ENCODE peak calls at places on chromosomes 4 and X, in five cellular contexts. S, D, R, G and Y are unnamed samples. For H3K4me1, the result is how much of the 10 kb centered on the place peaks cover.

GRCh38 chr4:36042122-36042970 is 202.0 kb downstream of the ARAP2 start:
- DNase-seq in D (no peak), R (no peak), S (no peak), G (no peak), Y (no peak)

GRCh38 chrX:142854970-142855369 is 170.8 kb upstream of the SPANXN4 start:
- DNase-seq in S (no peak), G (no peak), D (no peak), R (no peak), Y (no peak)

GRCh38 chr4:188658958-188659522 is 519.8 kb downstream of the TRIML1 start:
- DNase-seq in S (no peak), G (no peak), D (no peak), R (no peak), Y (no peak)

GRCh38 chr4:148118628-148119027 is 323.6 kb downstream of the NR3C2 start:
- DNase-seq in S (no peak), R (no peak), G (no peak), D (no peak), Y (no peak)

GRCh38 chrX:70117738-70118137 is 15.5 kb upstream of the IGBP1 start:
- DNase-seq in S (no peak), G (no peak), R (no peak), D (no peak), Y (no peak)

GRCh38 chrX:9866633-9867032 is 80.4 kb downstream of the SHROOM2 start:
- DNase-seq in G (peak), R (no peak), S (peak), D (no peak), Y (no peak)

GRCh38 chr4:89298788-89299152 is 8.8 kb downstream of the GPRIN3 start:
- DNase-seq in D (no peak), G (no peak), R (no peak), S (no peak), Y (no peak)

GRCh38 chr4:185839204-185839712 is 27.3 kb upstream of the SORBS2 start:
- DNase-seq in R (no peak), G (peak), S (peak), D (no peak), Y (peak)

GRCh38 chr4:157280673-157281072 is 60.1 kb downstream of the GRIA2 start:
- DNase-seq in R (no peak), G (no peak), S (no peak), D (no peak), Y (no peak)

GRCh38 chr4:54784188-54784671 is 126.5 kb downstream of the KIT start:
- DNase-seq in R (peak), G (peak), D (peak), S (peak), Y (peak)

GRCh38 chrX:131739823-131740222 is 195.9 kb downstream of the OR13H1 start:
- DNase-seq in S (no peak), D (no peak), R (no peak), G (no peak), Y (no peak)

GRCh38 chr4:187996502-187997177 is 1.1 kb downstream of the ZFP42 start:
- DNase-seq in D (no peak), R (no peak), G (no peak), S (no peak), Y (no peak)

GRCh38 chr4:107034091-107034698 is 1.9 kb downstream of the DKK2 start:
- DNase-seq in D (no peak), R (no peak), S (no peak), G (peak), Y (no peak)

GRCh38 chr4:1663549-1663948 is 20.6 kb downstream of the FAM53A start:
- DNase-seq in D (no peak), R (no peak), G (no peak), S (no peak), Y (no peak)

GRCh38 chrX:19698125-19698524 is 182.8 kb upstream of the MAP3K15 start:
- DNase-seq in D (peak), G (no peak), R (no peak), S (no peak), Y (no peak)

GRCh38 chr4:83107636-83108035 is 6.9 kb downstream of the PLAC8 start:
- DNase-seq in R (no peak), G (no peak), D (no peak), S (no peak), Y (no peak)

GRCh38 chrX:139933904-139934303 is 1.1 kb upstream of the ATP11C start:
- DNase-seq in S (no peak), R (peak), G (no peak), D (no peak), Y (no peak)

GRCh38 chrX:55484948-55485347 is 4.7 kb downstream of the USP51 start:
- DNase-seq in S (no peak), G (no peak), D (no peak), R (no peak), Y (no peak)

GRCh38 chr4:176034498-176034897 is 31.1 kb upstream of the WDR17 start:
- DNase-seq in G (no peak), D (no peak), R (no peak), S (no peak), Y (no peak)

GRCh38 chr4:152225680-152226079 is 310.2 kb downstream of the FBXW7 start:
- DNase-seq in S (no peak), D (no peak), G (no peak), R (no peak), Y (no peak)

GRCh38 chrX:89033723-89034122 is 286.7 kb downstream of the CPXCR1 start:
- DNase-seq in R (no peak), D (no peak), G (no peak), S (no peak), Y (no peak)
- TF ChIP-seq POLR2A in R (no peak), D (no peak), G (no peak), S (no peak), Y (no peak)

GRCh38 chr4:3407930-3408792 is 33.6 kb upstream of the HGFAC start:
- DNase-seq in R (no peak), G (peak), D (no peak), S (peak), Y (no peak)
- H3K4me1 ChIP-seq in R (under half), G (under half), D (under half), S (under half), Y (under half)

DNA sequence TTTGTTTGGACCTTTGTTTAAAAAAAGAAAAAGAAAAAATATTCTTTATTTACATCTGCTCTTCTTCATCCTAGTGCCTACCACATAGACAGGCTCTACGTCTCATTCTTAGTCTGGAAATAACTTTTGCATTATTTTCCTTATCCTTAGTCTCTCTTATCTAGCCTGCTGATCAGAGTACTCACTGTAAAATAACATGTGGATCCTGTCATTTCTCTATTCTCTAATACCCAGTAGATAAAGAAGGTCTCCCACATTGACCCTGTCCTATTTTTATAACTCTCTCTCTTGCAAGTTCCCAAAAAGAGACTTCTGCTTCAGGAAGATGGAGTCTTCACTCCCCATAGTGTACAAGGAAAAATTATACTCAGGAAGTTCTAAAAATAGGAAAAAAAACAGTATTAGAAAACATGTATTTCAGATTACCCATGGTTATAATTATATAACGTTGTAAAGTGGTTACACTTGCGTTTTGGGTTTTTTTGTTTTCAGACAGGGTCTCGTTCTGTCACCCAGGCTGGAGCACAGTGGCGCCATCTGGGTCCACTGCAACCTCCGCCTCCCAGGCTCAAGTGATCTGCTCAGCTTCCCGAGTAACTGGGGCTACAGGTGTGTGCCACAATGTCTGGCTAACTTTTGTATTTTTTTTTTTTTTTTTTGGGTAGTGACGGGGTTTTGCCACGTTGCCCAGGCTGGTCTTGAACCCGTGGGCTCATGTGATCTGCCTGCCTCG is 23.8 kb downstream of the ZFX start:
- DNase-seq in D (no peak), R (no peak), G (no peak), S (no peak), Y (no peak)
- TF ChIP-seq CTCF in D (no peak), R (no peak), G (no peak), S (no peak), Y (no peak)

GRCh38 chr4:38664704-38665401 is 854 bp downstream of the KLF3 start:
- DNase-seq in R (peak), G (peak), D (peak), S (peak), Y (peak)

GRCh38 chr4:38661371-38661770 is 2.6 kb upstream of the KLF3 start:
- DNase-seq in G (no peak), S (no peak), D (no peak), R (no peak), Y (no peak)

GRCh38 chr4:38663801-38664703 is at the start of gene KLF3:
- DNase-seq in G (peak), R (peak), D (peak), S (peak), Y (peak)

GRCh38 chr4:38660838-38661237 is 3.2 kb upstream of the KLF3 start:
- DNase-seq in R (no peak), D (no peak), S (no peak), G (no peak), Y (no peak)

GRCh38 chr4:38663021-38663800 is 788 bp upstream of the KLF3 start:
- DNase-seq in G (no peak), D (no peak), R (peak), S (peak), Y (peak)
- TF ChIP-seq POLR2A in G (peak), D (no peak), R (no peak), S (peak), Y (no peak)

GRCh38 chr4:129672941-129673340 is 577.0 kb downstream of the C4orf33 start:
- DNase-seq in G (no peak), D (no peak), S (no peak), R (no peak), Y (no peak)
- H3K4me1 ChIP-seq in G (under half), D (under half), S (under half), R (under half), Y (under half)